ENCODE peak calls at places on chromosomes 2 and 18, in eight cellular contexts. M is GM20000; P is GM12865; U is AG04450; S is kidney epithelial cell; E is CD8-positive, alpha-beta T cell; I is astrocyte of the spinal cord; W is mammary epithelial cell. X is an unnamed sample.

GRCh38 chr2:82790277-82791021 is 1668.6 kb downstream of the SUCLG1 start:
- DNase-seq in U (peak; percentile 8), E (no peak), S (peak; percentile 25), M (no peak), I (peak; percentile 6), P (no peak), W (no peak), X (peak; percentile 17)

GRCh38 chr2:239102266-239102665 is 254.4 kb downstream of the TWIST2 start:
- DNase-seq in E (no peak), I (no peak), M (no peak), P (no peak), W (no peak), S (no peak), U (no peak), X (no peak)

GRCh38 chr2:207474871-207475485 is 54.8 kb upstream of the CREB1 start:
- DNase-seq in W (peak; percentile 46), S (no peak), E (peak; percentile 38), I (peak; percentile 64), U (no peak), M (peak; percentile 39), P (peak; percentile 59), X (peak; percentile 55)

GRCh38 chr2:21642647-21643046 is 518.9 kb downstream of the TDRD15 start:
- DNase-seq in S (no peak), E (no peak), W (no peak), U (no peak), I (peak; percentile 3), P (no peak), M (no peak), X (no peak)

GRCh38 chr2:233093721-233094120 is 33.6 kb downstream of the INPP5D start:
- DNase-seq in E (no peak), P (no peak), I (no peak), U (no peak), W (no peak), S (no peak), M (no peak), X (no peak)

GRCh38 chr2:42777883-42778805 is 14.2 kb upstream of the OXER1 start:
- DNase-seq in S (no peak), M (no peak), I (no peak), P (no peak), U (no peak), E (no peak), W (no peak), X (peak; percentile 36)

GRCh38 chr2:127400897-127401756 is 13.4 kb upstream of the MAP3K2 start:
- DNase-seq in P (no peak), M (peak; percentile 12), I (peak; percentile 47), S (no peak), W (peak; percentile 89), E (no peak), U (no peak), X (peak; percentile 79)

GRCh38 chr2:53787911-53788289 is 1.1 kb downstream of the ERLEC1 start:
- DNase-seq in I (no peak), M (no peak), E (no peak), U (no peak), S (no peak), P (no peak), W (peak; percentile 26), X (no peak)

GRCh38 chr2:102184018-102184417 is 2.8 kb upstream of the IL1RL2 start:
- DNase-seq in I (no peak), E (no peak), M (no peak), S (no peak), W (no peak), P (no peak), U (no peak), X (no peak)

GRCh38 chr2:102185347-102185746 is 1.5 kb upstream of the IL1RL2 start:
- DNase-seq in P (no peak), U (no peak), W (no peak), S (no peak), M (no peak), E (no peak), I (no peak), X (peak; percentile 4)

GRCh38 chr2:102190425-102191107 is 3.7 kb downstream of the IL1RL2 start:
- DNase-seq in S (no peak), W (no peak), U (no peak), P (no peak), M (no peak), I (no peak), E (no peak), X (no peak)

GRCh38 chr2:102186676-102187190 is at the start of gene IL1RL2:
- DNase-seq in W (peak; percentile 44), P (no peak), E (no peak), M (no peak), S (no peak), I (no peak), U (no peak), X (no peak)

DNA sequence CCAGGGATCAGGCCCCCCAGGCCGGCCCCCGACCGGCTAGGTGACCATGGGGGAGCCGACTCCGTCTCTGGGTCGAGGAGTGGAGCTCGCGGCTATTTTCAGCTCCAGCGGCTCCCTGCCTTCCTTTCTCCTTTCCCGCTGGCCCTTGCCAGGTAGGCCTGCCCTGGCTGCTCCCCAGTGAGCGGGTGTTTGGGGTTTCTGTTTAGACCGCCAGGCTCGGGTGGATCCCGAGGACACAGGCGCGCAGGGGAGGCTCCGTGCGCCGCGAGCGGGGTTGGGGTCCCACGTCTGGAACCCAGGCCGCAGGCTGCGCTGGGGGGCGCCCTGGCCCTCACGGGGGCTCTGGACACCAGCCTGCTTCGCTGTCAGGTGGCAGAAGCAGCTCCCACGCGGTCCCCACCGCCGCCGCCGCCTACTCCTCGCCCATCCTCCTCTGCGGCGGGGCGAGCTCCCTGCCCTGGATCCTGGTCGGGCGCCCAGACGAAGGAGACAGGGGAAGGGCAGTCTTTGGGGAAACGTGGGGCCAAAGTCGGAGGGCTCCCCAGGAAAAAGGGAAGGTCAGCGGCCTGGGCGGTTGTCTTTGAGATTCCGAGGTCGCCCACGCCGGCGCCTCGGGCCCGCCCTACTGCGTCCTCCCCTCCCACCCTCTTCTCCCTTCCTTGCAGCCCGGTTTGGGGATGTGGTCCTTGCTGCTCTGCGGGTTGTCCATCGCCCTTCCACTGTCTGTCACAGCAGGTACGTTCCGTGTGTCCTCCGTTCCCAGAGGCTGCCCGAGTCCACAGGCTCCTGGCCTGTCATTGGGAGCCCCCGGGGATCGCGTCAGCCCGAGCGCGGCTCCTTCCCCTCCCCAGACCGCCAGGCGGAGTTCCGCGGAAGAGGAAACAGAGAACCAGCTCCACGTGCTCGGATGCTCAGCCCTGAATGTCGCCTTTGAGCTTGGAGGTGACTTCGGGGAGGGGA is 648 bp downstream of the IL1RL2 start:
- DNase-seq in P (no peak), U (no peak), W (peak; percentile 30), E (peak; percentile 15), I (peak; percentile 44), M (no peak), S (no peak), X (no peak)
- TF ChIP-seq CTCF in P (no peak), U (peak; percentile 52), W (no peak), E (no peak), I (peak; percentile 43), M (no peak), S (peak; percentile 36), X (no peak)

DNA sequence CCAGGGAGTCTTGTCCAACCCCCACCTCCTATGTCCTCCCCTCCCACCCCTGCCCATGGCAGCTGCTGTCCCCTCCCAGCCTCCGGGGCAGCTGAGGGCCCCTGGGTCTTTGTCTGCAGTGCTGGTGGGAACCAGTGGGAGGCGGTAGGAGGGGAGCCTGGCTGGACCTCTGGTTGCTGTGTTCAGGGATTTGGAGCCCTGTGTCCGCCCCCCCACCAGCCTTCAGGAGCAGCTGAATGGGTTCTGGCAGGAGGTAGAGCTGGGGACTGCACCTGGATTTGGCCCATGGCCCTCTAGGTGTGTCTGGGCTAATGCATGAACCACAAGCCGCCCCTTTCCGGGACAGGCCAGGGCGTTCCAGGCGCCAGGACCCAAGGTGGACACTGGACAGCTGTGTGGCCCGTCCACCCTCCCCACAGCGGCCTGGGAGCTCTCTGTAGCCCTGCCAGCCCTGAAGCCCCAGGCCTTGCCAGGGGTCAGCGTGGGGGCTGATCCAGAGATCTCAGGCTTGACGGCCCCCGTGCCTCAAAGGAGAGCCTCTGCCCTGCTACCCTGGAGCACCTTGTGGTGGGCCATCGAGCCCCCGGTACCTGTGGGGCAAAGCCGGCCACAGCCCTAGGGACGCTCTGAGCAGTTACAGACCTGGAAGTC is 25.4 kb downstream of the GPC1 start:
- DNase-seq in U (no peak), I (no peak), W (no peak), S (no peak), E (no peak), M (no peak), P (no peak), X (no peak)
- TF ChIP-seq CTCF in U (no peak), I (peak; percentile 33), W (peak; percentile 22), S (peak; percentile 14), E (no peak), M (no peak), P (peak; percentile 2), X (peak; percentile 28)

GRCh38 chr2:121415727-121416126 is 115.0 kb upstream of the RNU4ATAC start:
- DNase-seq in M (no peak), W (no peak), P (no peak), U (no peak), S (no peak), I (no peak), E (no peak), X (no peak)
- TF ChIP-seq CTCF in M (no peak), W (no peak), P (no peak), U (no peak), S (no peak), I (no peak), E (no peak), X (no peak)

GRCh38 chr18:4125939-4126250 is 329.2 kb downstream of the DLGAP1 start:
- DNase-seq in P (no peak), E (no peak), M (no peak), U (no peak), I (no peak), S (no peak), W (no peak), X (no peak)

GRCh38 chr18:4126939-4127338 is 328.2 kb downstream of the DLGAP1 start:
- DNase-seq in U (no peak), I (no peak), S (no peak), E (no peak), P (no peak), M (no peak), W (no peak), X (no peak)

GRCh38 chr18:4125246-4125938 is 329.7 kb downstream of the DLGAP1 start:
- DNase-seq in E (no peak), S (no peak), P (no peak), I (peak; percentile 69), U (no peak), M (no peak), W (no peak), X (no peak)

GRCh38 chr18:4134691-4135090 is 320.4 kb downstream of the DLGAP1 start:
- DNase-seq in W (no peak), M (no peak), U (no peak), S (no peak), I (no peak), P (no peak), E (no peak), X (no peak)

DNA sequence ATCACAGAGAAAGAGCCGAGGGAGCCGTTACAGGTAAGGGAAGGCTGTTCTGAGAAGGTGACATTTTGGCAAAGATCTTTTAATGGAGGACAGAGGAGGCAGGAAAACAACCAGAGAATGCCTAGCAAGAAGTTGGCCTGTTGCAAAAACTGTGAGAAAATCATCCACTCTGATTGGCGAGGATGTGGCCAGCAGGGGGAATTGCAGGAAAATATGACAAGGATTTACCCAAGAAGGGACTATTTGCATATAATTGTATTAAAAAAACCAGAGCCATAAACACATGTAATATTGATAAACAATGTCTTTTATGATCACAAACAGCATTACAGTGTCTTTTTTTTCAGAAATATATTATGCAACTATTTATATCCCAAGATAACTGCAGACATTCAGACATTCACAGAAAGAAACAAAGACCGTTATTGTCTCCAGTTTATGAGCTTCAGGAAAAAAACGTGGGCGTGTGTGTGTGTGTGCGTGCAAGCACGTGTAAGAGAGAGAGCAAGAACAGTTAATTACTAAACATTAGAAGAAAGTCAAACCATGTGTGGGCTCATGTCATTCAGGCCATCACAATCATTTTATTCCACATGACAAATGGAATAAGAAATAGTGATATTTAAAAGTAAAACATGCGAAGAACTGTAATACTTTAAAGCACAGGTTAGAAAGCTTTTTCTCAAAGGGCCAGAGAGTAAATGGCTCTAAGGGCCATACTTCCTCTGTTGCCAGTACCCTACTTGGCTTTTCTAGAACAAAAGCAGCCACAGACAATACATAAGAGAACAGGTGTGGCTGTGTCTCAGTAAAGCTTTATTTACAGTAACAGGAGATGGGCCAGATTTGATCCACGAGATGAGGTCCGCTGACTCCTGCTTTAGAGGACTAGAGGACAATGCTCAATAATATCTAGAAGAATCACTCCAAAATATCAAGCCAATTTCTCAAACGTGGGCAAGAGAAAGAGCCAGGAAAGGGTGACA is 324.1 kb downstream of the DLGAP1 start:
- DNase-seq in S (no peak), I (no peak), M (no peak), U (no peak), P (no peak), E (no peak), W (no peak), X (no peak)
- TF ChIP-seq CTCF in S (no peak), I (no peak), M (no peak), U (peak; percentile 10), P (no peak), E (no peak), W (no peak), X (peak; percentile 18)